ENCODE peak calls at places on chromosomes 13 and 19, in seven cellular contexts. X, V, I, J, Q, T and P are unnamed samples.

GRCh38 chr13:60396008-60396782 is 825 bp upstream of the TDRD3 start:
- DNase-seq in X (peak; percentile 70), V (peak; percentile 90), I (peak; percentile 92), J (peak; percentile 91), Q (peak; percentile 86), T (peak; percentile 54), P (no peak)

GRCh38 chr13:30934381-30934780 is 1.9 kb downstream of the TEX26 start:
- DNase-seq in X (no peak), V (no peak), I (no peak), J (no peak), Q (no peak), T (no peak), P (no peak)

GRCh38 chr13:45446181-45446580 is 18.6 kb upstream of the COG3 start:
- DNase-seq in X (no peak), V (no peak), I (no peak), J (peak; percentile 26), Q (no peak), T (no peak), P (no peak)

GRCh38 chr13:51229731-51230130 is 7.5 kb downstream of the FAM124A start:
- DNase-seq in X (no peak), V (no peak), I (no peak), J (no peak), Q (no peak), T (no peak), P (no peak)

GRCh38 chr13:67143544-67144115 is 86.5 kb downstream of the PCDH9 start:
- DNase-seq in X (no peak), V (no peak), I (no peak), J (no peak), Q (no peak), T (no peak), P (no peak)

GRCh38 chr13:26695891-26696311 is 64.7 kb downstream of the GPR12 start:
- DNase-seq in X (no peak), V (no peak), I (peak; percentile 26), J (no peak), Q (no peak), T (no peak), P (no peak)

GRCh38 chr19:12913871-12914690 is 5.0 kb downstream of the SYCE2 start:
- DNase-seq in X (no peak), V (peak; percentile 80), I (no peak), J (peak; percentile 62), Q (no peak), T (no peak), P (no peak)

GRCh38 chr19:18793144-18794028 is 2.3 kb upstream of the COMP start:
- DNase-seq in X (no peak), V (no peak), I (no peak), J (no peak), Q (no peak), T (no peak), P (no peak)

GRCh38 chr13:112968910-112969691 is at the start of gene MCF2L:
- DNase-seq in X (no peak), V (peak; percentile 78), I (peak; percentile 41), J (peak; percentile 54), Q (peak; percentile 45), T (no peak), P (no peak)

GRCh38 chr19:56403764-56404704 is at the start of gene ZNF583:
- DNase-seq in X (peak; percentile 95), V (peak; percentile 91), I (peak; percentile 95), J (peak; percentile 99), Q (no peak), T (peak; percentile 71), P (peak; percentile 63)

GRCh38 chr13:24557121-24557520 is 44.5 kb upstream of the PARP4 start:
- DNase-seq in X (no peak), V (no peak), I (no peak), J (peak; percentile 21), Q (no peak), T (no peak), P (no peak)

GRCh38 chr13:27379694-27380596 is 44.5 kb upstream of the GTF3A start:
- DNase-seq in X (no peak), V (peak; percentile 80), I (no peak), J (peak; percentile 44), Q (peak; percentile 76), T (no peak), P (no peak)

GRCh38 chr19:34124828-34125227 is 47.5 kb upstream of the LSM14A start:
- DNase-seq in X (no peak), V (no peak), I (no peak), J (no peak), Q (peak; percentile 8), T (no peak), P (no peak)

GRCh38 chr13:26433776-26434175 is 123.7 kb upstream of the WASF3 start:
- DNase-seq in X (no peak), V (no peak), I (no peak), J (no peak), Q (no peak), T (no peak), P (no peak)

GRCh38 chr19:35169226-35169995 is 14.9 kb downstream of the FXYD5 start:
- DNase-seq in X (no peak), V (no peak), I (no peak), J (no peak), Q (no peak), T (no peak), P (no peak)

GRCh38 chr13:110305949-110306339 is 1.0 kb downstream of the COL4A1 start:
- DNase-seq in X (no peak), V (no peak), I (no peak), J (peak; percentile 62), Q (peak; percentile 20), T (no peak), P (no peak)

GRCh38 chr13:19069684-19070397 is 111.8 kb downstream of the TUBA3C start:
- DNase-seq in X (no peak), V (no peak), I (peak; percentile 18), J (no peak), Q (no peak), T (no peak), P (no peak)

GRCh38 chr19:42179501-42179817 is 38.0 kb downstream of the DEDD2 start:
- DNase-seq in X (no peak), V (no peak), I (no peak), J (no peak), Q (no peak), T (no peak), P (no peak)

DNA sequence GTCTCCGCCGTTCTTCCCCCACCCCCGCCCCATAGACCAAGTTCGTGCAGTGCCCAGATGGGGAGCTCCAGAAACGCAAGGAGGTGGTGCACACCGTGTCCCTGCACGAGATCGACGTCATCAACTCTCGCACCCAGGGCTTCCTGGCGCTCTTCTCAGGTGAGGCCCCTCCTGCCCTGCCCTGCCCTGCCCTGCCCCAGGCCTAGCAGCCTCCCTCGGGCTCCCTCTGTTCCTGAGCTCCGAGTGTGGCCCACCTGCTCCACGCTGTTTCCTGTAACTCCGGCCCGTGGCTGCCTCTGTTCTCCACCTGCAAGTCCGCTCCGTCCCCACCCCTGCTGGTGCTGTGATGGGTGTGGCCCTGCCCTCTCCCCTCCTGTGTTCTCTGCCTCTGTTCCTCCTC is 6.4 kb downstream of the LHB start:
- DNase-seq in X (no peak), V (no peak), I (no peak), J (no peak), Q (no peak), T (no peak), P (no peak)
- TF ChIP-seq CTCF in X (no peak), V (no peak), I (no peak), J (no peak), Q (no peak), T (no peak), P (no peak)

GRCh38 chr13:91805605-91806004 is 407.2 kb downstream of the GPC5 start:
- DNase-seq in X (no peak), V (no peak), I (no peak), J (peak; percentile 3), Q (peak; percentile 4), T (no peak), P (no peak)
- TF ChIP-seq CTCF in X (peak; percentile 13), V (no peak), I (no peak), J (peak; percentile 13), Q (peak; percentile 13), T (no peak), P (peak; percentile 33)

GRCh38 chr19:50368649-50369570 is 3.5 kb upstream of the NAPSA start:
- DNase-seq in X (peak; percentile 55), V (peak; percentile 88), I (peak; percentile 92), J (peak; percentile 92), Q (peak; percentile 93), T (no peak), P (no peak)
- TF ChIP-seq CTCF in X (peak; percentile 78), V (peak; percentile 90), I (peak; percentile 74), J (peak; percentile 75), Q (peak; percentile 91), T (peak; percentile 86), P (peak; percentile 80)

GRCh38 chr19:1674293-1674679 is 21.9 kb upstream of the TCF3 start:
- DNase-seq in X (no peak), V (no peak), I (no peak), J (no peak), Q (no peak), T (no peak), P (no peak)

GRCh38 chr19:1680976-1681375 is 28.6 kb upstream of the TCF3 start:
- DNase-seq in X (no peak), V (no peak), I (no peak), J (no peak), Q (no peak), T (no peak), P (no peak)

GRCh38 chr19:1675633-1676350 is 23.4 kb upstream of the TCF3 start:
- DNase-seq in X (no peak), V (no peak), I (no peak), J (no peak), Q (no peak), T (no peak), P (no peak)

GRCh38 chr19:1676351-1677266 is 24.2 kb upstream of the TCF3 start:
- DNase-seq in X (no peak), V (no peak), I (no peak), J (no peak), Q (no peak), T (no peak), P (no peak)

DNA sequence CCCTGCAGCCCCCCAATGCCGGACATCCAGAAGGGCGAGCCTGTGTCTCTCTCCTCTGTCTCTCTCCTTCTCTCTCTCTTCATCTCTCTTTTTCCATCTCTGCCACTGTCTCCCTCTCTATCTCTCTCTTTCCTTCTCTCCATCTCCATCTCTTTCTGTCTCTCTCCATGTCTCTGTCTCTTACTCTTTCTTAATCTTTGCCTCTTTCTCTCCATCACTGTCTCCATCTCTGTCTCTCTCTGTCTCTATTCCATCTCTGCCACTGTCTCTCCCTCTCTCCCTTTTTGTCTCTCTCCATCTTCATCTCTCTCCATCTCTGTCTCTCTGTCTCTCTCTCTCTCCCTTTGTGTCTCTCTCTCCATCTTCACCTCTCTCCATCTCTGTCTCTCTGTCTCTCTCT is 25.7 kb upstream of the TCF3 start:
- DNase-seq in X (no peak), V (no peak), I (no peak), J (no peak), Q (no peak), T (no peak), P (no peak)
- TF ChIP-seq CTCF in X (no peak), V (no peak), I (no peak), J (no peak), Q (no peak), T (no peak), P (no peak)

DNA sequence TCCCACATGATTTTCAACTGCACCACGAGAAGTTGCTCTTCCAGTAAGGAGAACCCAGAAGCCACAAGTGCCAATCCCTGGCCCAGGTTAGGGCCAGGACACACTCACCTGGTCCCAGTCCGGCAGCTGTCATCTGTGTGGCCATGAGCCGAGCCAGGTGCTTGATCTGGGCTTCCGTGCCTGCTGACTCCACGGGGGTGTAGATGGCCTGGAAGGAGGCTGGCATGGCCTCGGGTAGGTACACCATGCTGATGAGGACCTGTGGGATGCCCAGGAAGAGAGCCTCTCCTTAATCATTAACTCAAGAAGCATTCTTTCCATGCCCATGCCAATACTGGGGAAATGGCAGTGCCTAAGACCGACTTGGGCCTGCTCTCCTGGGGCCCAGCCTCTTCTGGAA is 19.9 kb upstream of the RSPH6A start:
- DNase-seq in X (no peak), V (no peak), I (peak; percentile 65), J (no peak), Q (no peak), T (no peak), P (peak; percentile 16)
- TF ChIP-seq CTCF in X (no peak), V (no peak), I (no peak), J (no peak), Q (no peak), T (no peak), P (no peak)